ENCODE peak calls at places on chromosome 1, in seven cellular contexts. C, Y, K, F, S, M and E are unnamed samples.

GRCh38 chr1:2104621-2105427 is 54.6 kb downstream of the PRKCZ start:
- DNase-seq in M (peak), F (peak), S (peak), C (no peak), Y (no peak), K (no peak), E (no peak)

GRCh38 chr1:3684031-3684430 is 31.7 kb downstream of the TP73 start:
- DNase-seq in K (no peak), M (no peak), Y (peak), F (peak), C (no peak), S (no peak), E (no peak)

GRCh38 chr1:184272178-184272866 is 114.5 kb upstream of the C1orf21 start:
- DNase-seq in K (no peak), Y (no peak), M (no peak), F (no peak), S (no peak), C (no peak), E (no peak)

GRCh38 chr1:225426395-225427248 is 1.2 kb downstream of the LBR start:
- DNase-seq in M (peak), Y (peak), K (peak), C (peak), F (no peak), S (peak), E (peak)

GRCh38 chr1:183069562-183070216 is 46.5 kb downstream of the LAMC1 start:
- DNase-seq in K (no peak), M (peak), Y (no peak), S (peak), F (no peak), C (no peak), E (no peak)

GRCh38 chr1:21665711-21666571 is 3.2 kb downstream of the RAP1GAP start:
- DNase-seq in Y (no peak), S (no peak), K (peak), C (peak), M (no peak), F (no peak), E (no peak)

GRCh38 chr1:24390924-24391782 is 22.4 kb downstream of the STPG1 start:
- DNase-seq in M (peak), Y (peak), K (peak), F (peak), S (peak), C (peak), E (no peak)

GRCh38 chr1:228385232-228385631 is 21.4 kb downstream of the TRIM11 start:
- DNase-seq in M (no peak), F (no peak), K (no peak), S (no peak), C (no peak), Y (no peak), E (no peak)

GRCh38 chr1:157286096-157286495 is 147.9 kb upstream of the ETV3 start:
- DNase-seq in M (no peak), K (no peak), F (peak), Y (no peak), S (no peak), C (no peak), E (no peak)

GRCh38 chr1:177629526-177629925 is 340.3 kb downstream of the SEC16B start:
- DNase-seq in S (no peak), M (no peak), K (no peak), Y (peak), F (no peak), C (no peak), E (no peak)

GRCh38 chr1:224623743-224624333 is 7.7 kb downstream of the CNIH3 start:
- DNase-seq in Y (peak), S (peak), F (no peak), K (no peak), C (peak), M (no peak), E (no peak)

GRCh38 chr1:93585059-93585966 is 96.3 kb downstream of the BCAR3 start:
- DNase-seq in S (peak), K (peak), C (no peak), M (peak), Y (no peak), F (no peak), E (no peak)

GRCh38 chr1:150578278-150579109 is 916 bp downstream of the MCL1 start:
- DNase-seq in F (no peak), S (peak), C (peak), Y (peak), K (peak), M (no peak), E (no peak)

GRCh38 chr1:160722726-160723125 is 11.1 kb upstream of the CD48 start:
- DNase-seq in M (no peak), K (no peak), Y (no peak), S (no peak), F (no peak), C (no peak), E (no peak)

GRCh38 chr1:34792868-34793727 is at the start of gene GJA4:
- DNase-seq in Y (no peak), C (no peak), S (no peak), M (no peak), K (no peak), F (no peak), E (no peak)

GRCh38 chr1:12386130-12386529 is 156.3 kb downstream of the VPS13D start:
- DNase-seq in K (no peak), Y (no peak), C (no peak), M (no peak), S (no peak), F (no peak), E (no peak)

DNA sequence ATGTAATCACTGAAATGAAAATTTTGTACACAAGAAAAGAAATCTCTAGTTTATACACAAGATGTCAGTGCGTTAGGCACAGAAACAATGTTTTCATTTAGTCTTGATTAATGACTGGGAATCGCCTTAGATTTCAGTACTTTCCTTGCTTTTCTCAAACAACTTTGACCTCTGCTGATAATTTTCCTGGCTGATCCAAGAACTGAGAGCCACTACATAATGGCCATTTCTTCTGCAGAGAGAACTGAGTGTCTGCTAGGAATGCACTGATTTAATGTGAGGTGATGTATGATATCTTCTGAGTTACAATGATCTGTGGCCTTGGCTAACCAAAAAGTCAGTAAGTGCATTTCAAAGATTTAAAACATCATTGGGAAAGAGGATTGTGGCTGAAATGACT is 308.1 kb downstream of the CTH start:
- DNase-seq in Y (peak), K (no peak), S (no peak), M (no peak), F (no peak), C (no peak), E (no peak)
- TF ChIP-seq CTCF in Y (no peak), K (no peak), S (no peak), M (no peak), F (no peak), C (no peak), E (no peak)

DNA sequence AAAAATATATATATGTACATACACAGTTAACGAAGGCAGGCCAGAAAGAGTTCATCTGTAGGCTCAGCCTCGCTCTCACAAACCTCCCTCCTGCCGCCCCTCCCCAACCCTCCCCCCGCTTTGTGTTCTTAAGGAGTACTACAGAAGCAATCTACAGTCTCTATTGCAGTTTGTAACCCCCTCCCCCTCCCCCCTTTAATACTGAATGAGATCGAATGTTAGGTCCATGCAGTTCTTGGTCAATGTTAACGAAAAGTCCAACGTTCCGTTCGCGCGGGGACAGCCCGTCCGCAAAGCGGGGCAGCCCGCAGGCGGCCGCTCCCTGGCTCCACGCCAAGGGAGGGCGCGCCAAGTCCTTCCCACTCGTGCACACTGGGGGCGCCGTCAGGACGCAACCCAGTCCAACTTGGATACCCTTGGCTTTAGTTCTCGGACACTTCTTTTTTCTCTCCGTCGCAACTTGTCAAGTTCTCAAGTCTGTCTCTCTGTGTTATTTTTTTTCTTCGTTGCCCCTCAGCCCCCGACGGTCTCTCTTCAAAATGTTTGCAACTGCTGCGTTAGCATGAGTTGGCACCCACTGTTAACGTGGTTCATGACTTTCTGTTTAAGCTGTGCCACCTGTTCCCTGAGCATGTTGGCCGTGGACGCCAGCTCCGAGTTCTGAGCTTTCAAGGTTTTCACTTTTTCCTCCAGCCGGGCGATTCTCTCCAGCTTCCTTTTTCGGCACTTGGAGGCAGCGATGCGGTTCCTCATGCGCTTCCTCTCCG is 2.1 kb downstream of the JUN start:
- DNase-seq in K (peak), Y (peak), M (peak), S (peak), F (peak), C (peak), E (no peak)
- TF ChIP-seq CTCF in K (peak), Y (peak), M (peak), S (peak), F (peak), C (peak), E (peak)

GRCh38 chr1:23330846-23331245 is 13.2 kb downstream of the HNRNPR start:
- DNase-seq in Y (peak), S (no peak), C (no peak), F (no peak), K (no peak), M (no peak), E (no peak)

GRCh38 chr1:23322770-23323169 is 21.3 kb downstream of the HNRNPR start:
- DNase-seq in S (no peak), C (no peak), M (no peak), K (no peak), F (no peak), Y (no peak), E (no peak)

GRCh38 chr1:23325393-23325792 is 18.7 kb downstream of the HNRNPR start:
- DNase-seq in Y (no peak), C (no peak), F (no peak), S (no peak), M (no peak), K (no peak), E (no peak)
- TF ChIP-seq CTCF in Y (no peak), C (no peak), F (no peak), S (no peak), M (no peak), K (no peak), E (no peak)

DNA sequence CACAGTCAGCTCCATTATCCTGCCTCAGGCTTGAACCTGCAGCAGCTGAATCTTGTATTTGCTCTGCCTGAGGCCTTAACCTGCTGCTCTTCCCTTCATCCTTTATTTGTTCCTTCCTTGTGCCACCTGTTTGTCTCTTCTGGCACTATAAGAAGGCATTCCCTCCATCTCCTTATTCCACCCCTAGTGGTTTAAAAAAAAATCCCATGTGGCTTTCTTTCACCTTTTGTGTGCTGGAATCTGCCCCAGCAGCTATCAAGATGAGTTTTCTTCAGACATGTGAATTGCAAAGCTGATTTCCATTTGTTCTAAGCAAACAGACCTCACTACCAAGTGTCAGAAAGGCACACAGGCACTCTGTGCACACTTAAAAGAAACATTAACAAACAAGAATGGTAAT is 294.6 kb downstream of the TTLL7 start:
- DNase-seq in K (no peak), C (no peak), F (no peak), M (no peak), S (no peak), Y (no peak), E (no peak)
- TF ChIP-seq CTCF in K (no peak), C (no peak), F (peak), M (no peak), S (no peak), Y (no peak), E (no peak)

DNA sequence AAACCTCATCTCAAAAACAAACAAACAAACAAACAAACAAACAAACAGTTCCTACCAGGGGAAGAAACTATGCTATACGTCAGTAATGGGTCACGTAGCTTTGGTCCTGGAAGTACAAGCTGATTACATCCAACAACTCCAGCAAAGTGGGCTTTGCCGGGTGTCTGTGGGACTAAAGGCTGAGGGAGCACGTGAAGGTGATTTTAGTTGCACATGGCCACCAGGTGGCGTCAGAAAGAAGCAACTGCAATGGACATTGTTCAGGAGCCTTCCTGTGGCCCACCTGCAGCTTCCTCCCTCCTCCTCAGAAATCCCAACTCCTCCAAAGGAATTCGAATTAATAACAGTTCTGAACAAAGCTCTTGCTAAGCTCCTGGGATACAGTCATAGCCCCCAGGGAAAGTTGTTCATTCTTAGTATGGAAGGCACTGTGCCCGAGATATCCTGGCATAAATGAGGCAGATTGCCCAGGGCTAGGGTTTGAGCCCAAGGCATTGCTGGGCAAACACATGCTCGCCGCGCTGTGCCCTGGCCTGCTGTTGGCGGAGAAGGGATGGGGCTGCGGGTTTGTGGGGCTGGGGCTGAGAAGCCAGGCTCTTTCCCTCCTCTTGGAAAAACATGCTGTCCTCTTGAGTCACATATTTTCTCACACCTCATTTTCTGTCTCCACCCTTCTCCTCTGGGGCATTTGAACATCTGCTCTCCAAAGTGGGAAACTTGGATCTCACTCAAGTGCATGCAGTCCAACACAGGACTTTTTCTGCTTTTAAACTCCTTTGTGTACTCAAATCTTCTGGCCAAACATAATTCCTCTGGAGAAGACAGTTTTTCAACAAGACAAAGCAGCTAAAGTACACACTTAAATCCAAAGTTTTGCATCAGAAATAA is 28.6 kb downstream of the AKNAD1 start:
- DNase-seq in F (peak), S (peak), Y (peak), C (peak), M (peak), K (peak), E (peak)
- TF ChIP-seq CTCF in F (peak), S (peak), Y (peak), C (peak), M (peak), K (peak), E (peak)

DNA sequence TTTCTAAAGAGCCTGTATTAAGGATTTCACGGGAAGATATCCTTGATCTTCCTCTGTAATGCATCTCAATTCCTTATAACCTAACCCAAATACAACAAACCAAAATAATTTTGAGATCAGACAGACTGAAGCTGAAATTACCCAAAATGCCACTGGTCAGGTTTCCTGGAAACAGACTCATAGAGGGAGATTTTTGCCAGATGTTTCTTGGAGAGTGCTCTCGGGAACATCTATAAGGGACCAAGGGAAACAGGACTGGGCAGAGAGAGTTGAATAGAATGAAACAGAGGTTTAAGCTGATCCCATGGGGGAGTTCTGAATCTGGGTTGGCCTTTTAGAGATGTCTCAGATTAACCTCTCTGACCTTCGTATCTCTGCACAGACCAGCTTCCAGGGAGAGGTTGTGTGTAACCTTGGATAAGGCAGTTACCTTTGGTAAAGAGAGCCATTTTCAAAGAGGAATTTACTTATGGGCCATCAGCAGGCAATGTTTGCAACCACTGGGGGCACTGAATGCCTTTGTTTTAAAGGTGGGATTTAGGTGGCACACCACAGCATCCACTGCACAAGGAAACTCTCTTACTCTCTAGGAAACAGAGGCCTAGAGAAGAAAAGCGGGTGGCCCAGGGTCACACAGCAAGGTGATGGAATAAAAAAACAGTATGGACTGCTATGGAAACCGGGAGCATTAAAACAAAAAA is 130.8 kb upstream of the SGIP1 start:
- DNase-seq in M (no peak), F (no peak), K (no peak), C (no peak), Y (no peak), S (no peak), E (no peak)
- TF ChIP-seq CTCF in M (no peak), F (peak), K (no peak), C (no peak), Y (no peak), S (no peak), E (peak)

GRCh38 chr1:198075296-198075695 is 81.5 kb upstream of the NEK7 start:
- DNase-seq in S (no peak), C (no peak), K (no peak), F (no peak), Y (no peak), M (no peak), E (no peak)

GRCh38 chr1:198068280-198068679 is 88.5 kb upstream of the NEK7 start:
- DNase-seq in K (no peak), F (no peak), Y (no peak), C (no peak), S (no peak), M (no peak), E (no peak)

GRCh38 chr1:198072177-198072576 is 84.6 kb upstream of the NEK7 start:
- DNase-seq in K (no peak), Y (peak), C (no peak), S (no peak), F (no peak), M (no peak), E (no peak)
- TF ChIP-seq CTCF in K (no peak), Y (peak), C (no peak), S (no peak), F (peak), M (no peak), E (peak)

GRCh38 chr1:209989525-209989924 is 51.5 kb downstream of the SYT14 start:
- DNase-seq in K (no peak), C (no peak), Y (peak), S (no peak), F (no peak), M (no peak), E (no peak)
- TF ChIP-seq CTCF in K (peak), C (no peak), Y (peak), S (no peak), F (peak), M (peak), E (peak)

GRCh38 chr1:245079021-245079609 is 75.7 kb upstream of the KIF26B start:
- DNase-seq in K (no peak), S (no peak), Y (peak), C (no peak), M (no peak), F (no peak), E (no peak)
- TF ChIP-seq CTCF in K (peak), S (no peak), Y (peak), C (peak), M (peak), F (peak), E (peak)